ENCODE peak calls at places on chromosomes 3 and 15, in seven cellular contexts. K, S, N, I, A, T and B are unnamed samples.

GRCh38 chr15:70768247-70768883 is 5.0 kb upstream of the UACA start:
- DNase-seq in S (no peak), A (no peak), N (no peak), T (no peak), K (no peak), I (no peak), B (no peak)

GRCh38 chr3:14486460-14486859 is 53.7 kb downstream of the GRIP2 start:
- DNase-seq in N (no peak), S (no peak), K (no peak), I (no peak), A (no peak), T (no peak), B (no peak)

GRCh38 chr3:155512175-155512866 is 218.8 kb upstream of the STRIT1 start:
- DNase-seq in N (no peak), I (no peak), S (no peak), A (no peak), T (no peak), K (no peak), B (no peak)

GRCh38 chr3:178270838-178271237 is 265.4 kb upstream of the KCNMB2 start:
- DNase-seq in N (no peak), A (no peak), S (no peak), K (no peak), I (no peak), T (no peak), B (no peak)

GRCh38 chr3:99954914-99955644 is 137.4 kb downstream of the CMSS1 start:
- DNase-seq in I (no peak), N (no peak), A (no peak), K (no peak), S (no peak), T (no peak), B (no peak)

GRCh38 chr3:148727242-148727641 is 29.5 kb downstream of the AGTR1 start:
- DNase-seq in I (peak), K (peak), N (no peak), T (no peak), A (no peak), S (no peak), B (no peak)

GRCh38 chr3:39148116-39149058 is 5.0 kb downstream of the CSRNP1 start:
- DNase-seq in N (no peak), T (no peak), K (peak), S (no peak), I (no peak), A (no peak), B (no peak)

GRCh38 chr3:185693985-185694675 is 108.0 kb downstream of the SENP2 start:
- DNase-seq in K (no peak), A (no peak), S (no peak), I (no peak), N (no peak), T (no peak), B (no peak)

GRCh38 chr3:191696356-191696755 is 235.4 kb downstream of the PYDC2 start:
- DNase-seq in S (no peak), A (no peak), K (no peak), I (no peak), N (no peak), T (no peak), B (no peak)

GRCh38 chr3:72673011-72673771 is 175.1 kb downstream of the SHQ1 start:
- DNase-seq in S (no peak), I (no peak), A (no peak), K (no peak), N (no peak), T (no peak), B (no peak)

GRCh38 chr15:39502048-39502447 is 78.8 kb upstream of the THBS1 start:
- DNase-seq in N (no peak), I (no peak), T (no peak), K (no peak), A (no peak), S (no peak), B (no peak)

GRCh38 chr15:96807361-96807760 is 476.9 kb downstream of the NR2F2 start:
- DNase-seq in T (no peak), K (no peak), S (no peak), I (no peak), A (no peak), N (no peak), B (no peak)

GRCh38 chr15:96678386-96678785 is 347.9 kb downstream of the NR2F2 start:
- DNase-seq in T (no peak), S (no peak), N (no peak), K (no peak), I (no peak), A (no peak), B (no peak)

GRCh38 chr3:149790265-149790664 is 2.1 kb downstream of the ANKUB1 start:
- DNase-seq in A (no peak), N (no peak), S (no peak), T (no peak), I (no peak), K (no peak), B (no peak)

GRCh38 chr3:189995129-189995528 is 125.6 kb downstream of the P3H2 start:
- DNase-seq in A (no peak), I (no peak), N (no peak), T (no peak), S (no peak), K (no peak), B (no peak)

GRCh38 chr3:142244056-142244455 is 18.7 kb upstream of the GK5 start:
- DNase-seq in S (no peak), K (no peak), A (no peak), I (no peak), T (no peak), N (no peak), B (no peak)

GRCh38 chr3:113685956-113686721 is 10.3 kb downstream of the USF3 start:
- DNase-seq in N (no peak), I (no peak), K (no peak), T (no peak), S (no peak), A (no peak), B (no peak)

GRCh38 chr3:57689367-57690053 is 3.4 kb downstream of the DENND6A start:
- DNase-seq in K (no peak), S (no peak), T (no peak), N (no peak), A (no peak), I (no peak), B (no peak)

GRCh38 chr15:61228025-61228901 is 839 bp downstream of the RORA start:
- DNase-seq in N (no peak), T (no peak), I (no peak), S (no peak), A (no peak), K (peak), B (no peak)

GRCh38 chr15:57384816-57385215 is 8.5 kb downstream of the CGNL1 start:
- DNase-seq in I (no peak), A (no peak), T (no peak), K (no peak), S (no peak), N (no peak), B (no peak)

GRCh38 chr3:46848271-46849097 is 14.8 kb downstream of the MYL3 start:
- DNase-seq in I (no peak), K (no peak), N (no peak), S (no peak), A (no peak), T (no peak), B (no peak)

GRCh38 chr15:89332446-89332845 is 2.2 kb downstream of the POLG start:
- DNase-seq in I (no peak), S (no peak), T (no peak), N (no peak), K (peak), A (no peak), B (no peak)

GRCh38 chr3:100993309-100993708 is at the start of gene ABI3BP:
- DNase-seq in I (peak), T (no peak), S (no peak), K (no peak), N (no peak), A (no peak), B (no peak)

GRCh38 chr3:127739347-127740135 is 66.8 kb downstream of the ABTB1 start:
- DNase-seq in A (no peak), I (no peak), S (no peak), N (no peak), T (no peak), K (no peak), B (no peak)

GRCh38 chr3:69162205-69162980 is 40.0 kb upstream of the LMOD3 start:
- DNase-seq in I (no peak), S (no peak), N (no peak), K (no peak), A (no peak), T (no peak), B (no peak)

GRCh38 chr3:81581966-81582599 is 179.4 kb downstream of the GBE1 start:
- DNase-seq in T (no peak), A (no peak), S (no peak), I (no peak), K (peak), N (no peak), B (no peak)

GRCh38 chr3:13282986-13283876 is 136.9 kb downstream of the NUP210 start:
- DNase-seq in A (no peak), T (no peak), S (no peak), N (no peak), I (no peak), K (peak), B (no peak)

GRCh38 chr3:39960515-39961403 is 151.3 kb downstream of the MYRIP start:
- DNase-seq in N (no peak), T (no peak), K (peak), I (no peak), S (no peak), A (no peak), B (no peak)

GRCh38 chr15:50229336-50229735 is 36.2 kb downstream of the HDC start:
- DNase-seq in K (no peak), N (no peak), T (no peak), I (no peak), A (no peak), S (no peak), B (no peak)

GRCh38 chr15:81334768-81335447 is 11.0 kb upstream of the STARD5 start:
- DNase-seq in S (no peak), T (no peak), I (no peak), K (no peak), N (no peak), A (no peak), B (no peak)

GRCh38 chr15:39585394-39585841 is 4.5 kb downstream of the THBS1 start:
- DNase-seq in N (no peak), I (no peak), K (no peak), T (no peak), A (no peak), S (no peak), B (no peak)

GRCh38 chr3:101091489-101091888 is 98.3 kb upstream of the ABI3BP start:
- DNase-seq in N (no peak), A (no peak), I (no peak), S (no peak), T (no peak), K (no peak), B (no peak)

GRCh38 chr15:70722266-70723123 is 40.9 kb downstream of the UACA start:
- DNase-seq in S (no peak), T (no peak), A (no peak), I (no peak), K (peak), N (no peak), B (no peak)

GRCh38 chr3:23734481-23734880 is 71.3 kb upstream of the UBE2E1 start:
- DNase-seq in K (no peak), A (no peak), I (no peak), S (no peak), N (no peak), T (no peak), B (no peak)

GRCh38 chr3:48110463-48110862 is 77.8 kb downstream of the CDC25A start:
- DNase-seq in N (no peak), I (no peak), A (no peak), K (no peak), S (no peak), T (no peak), B (no peak)

GRCh38 chr3:31848921-31849320 is 132.1 kb downstream of the OSBPL10 start:
- DNase-seq in I (no peak), S (no peak), K (no peak), N (no peak), A (no peak), T (no peak), B (no peak)

GRCh38 chr15:83848315-83849050 is 194.6 kb downstream of the ADAMTSL3 start:
- DNase-seq in N (no peak), T (no peak), I (no peak), A (no peak), S (no peak), K (no peak), B (no peak)

GRCh38 chr15:76310470-76311070 is 699 bp downstream of the ETFA start:
- DNase-seq in S (no peak), T (no peak), N (no peak), A (no peak), K (peak), I (no peak), B (no peak)

GRCh38 chr15:69015591-69015990 is 1.1 kb downstream of the NOX5 start:
- DNase-seq in T (no peak), I (no peak), A (no peak), S (no peak), N (no peak), K (no peak), B (no peak)